ENCODE peak calls at places on chromosomes 1 and 21, in four cellular contexts. One of them, this sample, is unnamed.

GRCh38 chr1:198936371-198937083 is 297.7 kb downstream of the PTPRC start:
- DNase-seq in upper lobe of left lung: no peak
- DNase-seq in BJ: no peak
- DNase-seq in WTC11: no peak
- DNase-seq in this sample: no peak

GRCh38 chr21:28253378-28253777 is 739.3 kb downstream of the LTN1 start:
- DNase-seq in upper lobe of left lung: no peak
- DNase-seq in WTC11: no peak
- DNase-seq in BJ: no peak
- DNase-seq in this sample: no peak

GRCh38 chr1:1552263-1552639 is 11.8 kb upstream of the TMEM240 start:
- DNase-seq in WTC11: no peak
- DNase-seq in BJ: no peak
- DNase-seq in upper lobe of left lung: no peak
- DNase-seq in this sample: no peak

GRCh38 chr1:93206567-93206954 is 26.0 kb downstream of the CCDC18 start:
- DNase-seq in BJ: no peak
- DNase-seq in WTC11: no peak
- DNase-seq in upper lobe of left lung: no peak
- DNase-seq in this sample: no peak

GRCh38 chr1:50271968-50272578 is 151.2 kb downstream of the DMRTA2 start:
- DNase-seq in upper lobe of left lung: peak; percentile 23
- DNase-seq in BJ: no peak
- DNase-seq in WTC11: peak; percentile 68
- DNase-seq in this sample: no peak

GRCh38 chr1:10211805-10212405 is 1.5 kb downstream of the KIF1B start:
- DNase-seq in BJ: no peak
- DNase-seq in WTC11: no peak
- DNase-seq in upper lobe of left lung: no peak
- DNase-seq in this sample: no peak

GRCh38 chr1:34663031-34663430 is 91.8 kb upstream of the GJB5 start:
- DNase-seq in BJ: no peak
- DNase-seq in upper lobe of left lung: no peak
- DNase-seq in WTC11: no peak
- DNase-seq in this sample: no peak

GRCh38 chr1:42963378-42964005 is 4.8 kb upstream of the SLC2A1 start:
- DNase-seq in WTC11: no peak
- DNase-seq in upper lobe of left lung: no peak
- DNase-seq in BJ: peak; percentile 72
- DNase-seq in this sample: no peak

GRCh38 chr1:75134656-75134938 is 409 bp downstream of the LHX8 start:
- DNase-seq in WTC11: no peak
- DNase-seq in upper lobe of left lung: no peak
- DNase-seq in BJ: no peak
- DNase-seq in this sample: no peak

GRCh38 chr21:37534431-37534830 is 167.9 kb downstream of the DYRK1A start:
- DNase-seq in BJ: no peak
- DNase-seq in WTC11: no peak
- DNase-seq in upper lobe of left lung: no peak
- DNase-seq in this sample: no peak

GRCh38 chr1:44808063-44808937 is at the start of gene BTBD19:
- DNase-seq in WTC11: peak; percentile 72
- DNase-seq in upper lobe of left lung: peak; percentile 67
- DNase-seq in BJ: no peak
- DNase-seq in this sample: no peak

GRCh38 chr1:225596736-225597135 is 56.2 kb downstream of the ENAH start:
- DNase-seq in upper lobe of left lung: no peak
- DNase-seq in BJ: no peak
- DNase-seq in WTC11: no peak
- DNase-seq in this sample: no peak

GRCh38 chr1:245880754-245881403 is 626.2 kb downstream of the SMYD3 start:
- DNase-seq in WTC11: no peak
- DNase-seq in BJ: peak; percentile 63
- DNase-seq in upper lobe of left lung: no peak
- DNase-seq in this sample: no peak

GRCh38 chr1:235486321-235486720 is 17.9 kb downstream of the B3GALNT2 start:
- DNase-seq in upper lobe of left lung: no peak
- DNase-seq in WTC11: no peak
- DNase-seq in BJ: no peak
- DNase-seq in this sample: no peak

GRCh38 chr1:56967900-56968832 is 2.4 kb upstream of the C8B start:
- DNase-seq in WTC11: peak; percentile 85
- DNase-seq in BJ: no peak
- DNase-seq in upper lobe of left lung: no peak
- DNase-seq in this sample: no peak

GRCh38 chr1:93016171-93016570 is 54.9 kb upstream of the DIPK1A start:
- DNase-seq in BJ: no peak
- DNase-seq in WTC11: no peak
- DNase-seq in upper lobe of left lung: no peak
- DNase-seq in this sample: no peak

GRCh38 chr1:7539772-7540175 is 231.3 kb upstream of the VAMP3 start:
- DNase-seq in upper lobe of left lung: peak; percentile 57
- DNase-seq in BJ: no peak
- DNase-seq in WTC11: peak; percentile 88
- DNase-seq in this sample: no peak
- TF ChIP-seq CTCF in upper lobe of left lung: peak; percentile 22
- TF ChIP-seq CTCF in BJ: peak; percentile 37
- TF ChIP-seq CTCF in WTC11: peak; percentile 70
- TF ChIP-seq CTCF in this sample: no peak

DNA sequence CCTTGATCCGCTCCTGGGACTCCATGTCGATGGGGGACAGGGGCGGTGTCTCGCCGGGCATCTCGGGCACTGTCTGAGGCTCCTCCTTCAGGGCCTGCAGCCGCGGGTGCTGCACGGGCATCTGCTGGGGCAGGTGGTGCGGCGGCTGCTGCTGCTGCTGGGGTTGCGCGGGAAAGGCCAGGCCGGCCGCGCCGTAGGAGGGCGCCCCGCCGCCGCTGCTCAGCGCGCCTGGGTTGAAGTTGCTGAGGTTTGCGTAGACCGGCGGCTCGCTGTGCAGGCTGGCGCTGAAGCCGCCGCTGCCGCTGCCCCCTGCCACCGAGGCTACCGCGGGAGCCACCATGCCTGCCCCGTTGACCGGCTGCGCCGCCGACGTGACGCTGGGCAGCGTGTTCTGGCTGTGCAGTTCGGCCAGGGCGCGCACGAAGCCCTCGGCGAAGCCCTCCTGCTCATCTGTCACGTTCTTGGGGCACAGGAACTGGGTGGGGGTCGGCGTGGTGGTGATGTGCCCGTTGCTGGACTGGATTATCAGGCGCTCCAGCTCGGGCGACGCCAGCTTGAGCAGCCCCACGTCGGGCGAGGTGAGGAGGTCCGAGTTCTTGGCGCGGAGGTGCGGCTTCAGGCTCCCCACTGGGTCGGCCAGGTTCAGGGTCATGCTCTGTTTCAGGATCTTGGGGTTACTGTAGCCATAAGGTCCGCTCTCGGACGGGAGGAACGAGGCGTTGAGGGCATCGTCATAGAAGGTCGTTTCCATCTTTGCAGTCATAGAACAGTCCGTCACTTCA is 1.3 kb downstream of the JUN start:
- DNase-seq in BJ: no peak
- DNase-seq in upper lobe of left lung: peak; percentile 48
- DNase-seq in WTC11: peak; percentile 63
- DNase-seq in this sample: peak; percentile 64
- TF ChIP-seq CTCF in BJ: no peak
- TF ChIP-seq CTCF in upper lobe of left lung: no peak
- TF ChIP-seq CTCF in WTC11: no peak
- TF ChIP-seq CTCF in this sample: no peak

DNA sequence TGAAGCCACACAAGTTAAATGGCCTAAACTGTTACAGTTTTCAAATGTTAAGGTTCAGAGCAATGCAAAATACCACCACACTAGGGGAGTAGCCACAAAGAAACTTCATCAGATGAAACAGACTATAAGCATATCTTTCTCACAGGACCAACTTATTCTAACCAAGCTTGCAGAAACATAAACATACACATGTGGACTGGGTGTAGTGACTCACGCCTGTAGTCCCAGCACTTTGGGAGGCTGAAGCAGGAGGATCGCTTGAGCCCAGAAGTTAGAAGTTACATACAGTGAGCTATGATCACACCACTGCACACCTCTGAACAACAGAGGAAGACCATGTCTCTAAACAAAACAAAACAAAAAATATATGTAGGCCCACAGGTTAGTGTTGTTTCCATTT is 17.3 kb downstream of the WDR47 start:
- DNase-seq in BJ: no peak
- DNase-seq in WTC11: no peak
- DNase-seq in upper lobe of left lung: no peak
- DNase-seq in this sample: no peak
- TF ChIP-seq CTCF in BJ: no peak
- TF ChIP-seq CTCF in WTC11: no peak
- TF ChIP-seq CTCF in upper lobe of left lung: no peak
- TF ChIP-seq CTCF in this sample: no peak

GRCh38 chr1:39173119-39173994 is 31.1 kb upstream of the MACF1 start:
- DNase-seq in WTC11: no peak
- DNase-seq in BJ: no peak
- DNase-seq in upper lobe of left lung: no peak
- DNase-seq in this sample: no peak
- TF ChIP-seq CTCF in WTC11: no peak
- TF ChIP-seq CTCF in BJ: no peak
- TF ChIP-seq CTCF in upper lobe of left lung: no peak
- TF ChIP-seq CTCF in this sample: no peak

GRCh38 chr1:201025571-201026002 is 2.1 kb upstream of the KIF21B start:
- DNase-seq in BJ: no peak
- DNase-seq in WTC11: peak; percentile 54
- DNase-seq in upper lobe of left lung: no peak
- DNase-seq in this sample: no peak
- TF ChIP-seq CTCF in BJ: peak; percentile 27
- TF ChIP-seq CTCF in WTC11: no peak
- TF ChIP-seq CTCF in upper lobe of left lung: no peak
- TF ChIP-seq CTCF in this sample: no peak

GRCh38 chr1:55338448-55338820 is 123.3 kb upstream of the USP24 start:
- DNase-seq in WTC11: no peak
- DNase-seq in BJ: no peak
- DNase-seq in upper lobe of left lung: no peak
- DNase-seq in this sample: no peak

GRCh38 chr1:55339681-55340080 is 124.5 kb upstream of the USP24 start:
- DNase-seq in WTC11: no peak
- DNase-seq in BJ: no peak
- DNase-seq in upper lobe of left lung: no peak
- DNase-seq in this sample: no peak

GRCh38 chr1:55334797-55335196 is 119.6 kb upstream of the USP24 start:
- DNase-seq in upper lobe of left lung: no peak
- DNase-seq in BJ: no peak
- DNase-seq in WTC11: no peak
- DNase-seq in this sample: no peak

GRCh38 chr1:55334140-55334539 is 119.0 kb upstream of the USP24 start:
- DNase-seq in upper lobe of left lung: no peak
- DNase-seq in BJ: no peak
- DNase-seq in WTC11: no peak
- DNase-seq in this sample: no peak

GRCh38 chr1:55337801-55338447 is 122.8 kb upstream of the USP24 start:
- DNase-seq in WTC11: peak; percentile 19
- DNase-seq in BJ: no peak
- DNase-seq in upper lobe of left lung: no peak
- DNase-seq in this sample: no peak
- TF ChIP-seq CTCF in WTC11: peak; percentile 29
- TF ChIP-seq CTCF in BJ: peak; percentile 65
- TF ChIP-seq CTCF in upper lobe of left lung: no peak
- TF ChIP-seq CTCF in this sample: no peak

GRCh38 chr1:16012590-16013219 is 5.1 kb downstream of the HSPB7 start:
- DNase-seq in WTC11: peak; percentile 87
- DNase-seq in upper lobe of left lung: peak; percentile 70
- DNase-seq in BJ: no peak
- DNase-seq in this sample: peak; percentile 40
- TF ChIP-seq CTCF in WTC11: no peak
- TF ChIP-seq CTCF in upper lobe of left lung: no peak
- TF ChIP-seq CTCF in BJ: no peak
- TF ChIP-seq CTCF in this sample: no peak

GRCh38 chr1:185652348-185652747 is 81.8 kb upstream of the HMCN1 start:
- DNase-seq in upper lobe of left lung: no peak
- DNase-seq in BJ: no peak
- DNase-seq in WTC11: no peak
- DNase-seq in this sample: no peak
- TF ChIP-seq CTCF in upper lobe of left lung: no peak
- TF ChIP-seq CTCF in BJ: no peak
- TF ChIP-seq CTCF in WTC11: no peak
- TF ChIP-seq CTCF in this sample: no peak